ENCODE peak calls at places on chromosomes 7 and 10, in five cellular contexts. B is caudate nucleus; F is OCI-LY7; U is naive thymus-derived CD4-positive, alpha-beta T cell; X is fibroblast of lung. S is an unnamed sample.
A peak's percentile ranks its signal among the peaks of the same experiment; 100 is the strongest.

GRCh38 chr7:77321300-77321699 is 94.8 kb downstream of the GSAP start:
- DNase-seq in B (no peak), X (no peak), U (no peak), F (no peak), S (no peak)

GRCh38 chr10:72593963-72594362 is 31.9 kb downstream of the MICU1 start:
- DNase-seq in X (no peak), B (no peak), F (no peak), U (no peak), S (no peak)

GRCh38 chr7:118626739-118627138 is 402.2 kb downstream of the ANKRD7 start:
- DNase-seq in F (peak; percentile 1), U (no peak), X (no peak), B (no peak), S (no peak)

GRCh38 chr7:80128918-80129317 is 5.7 kb upstream of the GNAI1 start:
- DNase-seq in B (no peak), U (no peak), X (no peak), F (no peak), S (no peak)

GRCh38 chr7:80991654-80992053 is 72.8 kb upstream of the SEMA3C start:
- DNase-seq in X (no peak), F (no peak), U (no peak), B (no peak), S (no peak)

GRCh38 chr7:45689797-45690761 is 115.9 kb downstream of the ADCY1 start:
- DNase-seq in B (no peak), U (peak; percentile 13), X (no peak), F (no peak), S (no peak)

GRCh38 chr7:90563286-90563685 is 32.8 kb upstream of the CDK14 start:
- DNase-seq in X (no peak), U (no peak), B (no peak), F (no peak), S (no peak)

GRCh38 chr7:150404172-150404784 is 25.1 kb downstream of the ZNF775 start:
- DNase-seq in B (no peak), X (no peak), U (no peak), F (no peak), S (no peak)

GRCh38 chr10:123034332-123034731 is 25.5 kb downstream of the ACADSB start:
- DNase-seq in B (no peak), X (no peak), U (no peak), F (no peak), S (no peak)

GRCh38 chr10:89683911-89684310 is 17.5 kb upstream of the KIF20B start:
- DNase-seq in F (no peak), U (no peak), X (no peak), B (no peak), S (no peak)

GRCh38 chr7:13920053-13920697 is 69.3 kb downstream of the ETV1 start:
- DNase-seq in X (peak; percentile 100), F (no peak), B (no peak), U (no peak), S (no peak)

GRCh38 chr7:79837915-79838314 is 296.7 kb upstream of the GNAI1 start:
- DNase-seq in X (no peak), B (no peak), U (no peak), F (no peak), S (no peak)

GRCh38 chr7:32415936-32416335 is 74.2 kb downstream of the LSM5 start:
- DNase-seq in X (no peak), F (no peak), B (no peak), U (no peak), S (no peak)

GRCh38 chr10:124049484-124049883 is 43.9 kb downstream of the CHST15 start:
- DNase-seq in U (no peak), X (peak; percentile 57), F (no peak), B (peak; percentile 52), S (no peak)

GRCh38 chr10:6225263-6225814 is 22.6 kb downstream of the PFKFB3 start:
- DNase-seq in B (no peak), F (no peak), X (no peak), U (no peak), S (no peak)

GRCh38 chr10:17841055-17841454 is 31.9 kb downstream of the MRC1 start:
- DNase-seq in B (no peak), F (no peak), X (peak; percentile 1), U (no peak), S (no peak)

GRCh38 chr10:130341325-130341724 is 205.1 kb downstream of the GLRX3 start:
- DNase-seq in U (no peak), B (no peak), F (peak; percentile 18), X (no peak), S (no peak)

GRCh38 chr7:84232653-84233052 is 38.1 kb upstream of the SEMA3A start:
- DNase-seq in B (no peak), U (no peak), X (peak; percentile 59), F (no peak), S (no peak)

GRCh38 chr10:43692051-43692825 is 43.6 kb upstream of the ZNF32 start:
- DNase-seq in X (peak; percentile 50), B (no peak), U (no peak), F (no peak), S (no peak)

GRCh38 chr7:112571852-112572607 is 91.2 kb downstream of the LSMEM1 start:
- DNase-seq in F (peak; percentile 45), B (no peak), X (no peak), U (no peak), S (no peak)

GRCh38 chr10:121608669-121609190 is 10.5 kb upstream of the FGFR2 start:
- DNase-seq in B (no peak), X (no peak), F (peak; percentile 26), U (peak; percentile 58), S (peak; percentile 8)

GRCh38 chr7:69738396-69738889 is 140.2 kb downstream of the AUTS2 start:
- DNase-seq in U (no peak), X (peak; percentile 74), F (peak; percentile 72), B (no peak), S (no peak)

GRCh38 chr7:116570306-116570705 is 45.5 kb downstream of the CAV1 start:
- DNase-seq in X (peak; percentile 20), U (no peak), B (no peak), F (no peak), S (no peak)

GRCh38 chr10:84264611-84265141 is 19.8 kb downstream of the RGR start:
- DNase-seq in X (peak; percentile 45), U (peak; percentile 66), B (peak; percentile 29), F (peak; percentile 66), S (peak; percentile 58)

GRCh38 chr7:129952164-129952652 is 552 bp downstream of the UBE2H start:
- DNase-seq in B (peak; percentile 46), X (no peak), F (peak; percentile 45), U (no peak), S (peak; percentile 38)

GRCh38 chr10:119315128-119316001 is 108.0 kb downstream of the GRK5 start:
- DNase-seq in B (no peak), U (peak; percentile 70), X (peak; percentile 98), F (no peak), S (peak; percentile 22)

GRCh38 chr7:37585064-37585463 is 98.5 kb upstream of the GPR141 start:
- DNase-seq in B (no peak), U (no peak), F (no peak), X (no peak), S (no peak)

GRCh38 chr7:25752967-25753791 is 398.8 kb upstream of the NFE2L3 start:
- DNase-seq in F (no peak), X (peak; percentile 4), B (no peak), U (no peak), S (no peak)

GRCh38 chr7:24609059-24609458 is 35.8 kb downstream of the PALS2 start:
- DNase-seq in X (peak; percentile 40), F (no peak), U (no peak), B (no peak), S (no peak)

GRCh38 chr7:128122577-128123290 is 91.5 kb upstream of the LRRC4 start:
- DNase-seq in U (no peak), F (no peak), B (no peak), X (no peak), S (no peak)

GRCh38 chr7:4445777-4446176 is 236.3 kb upstream of the FOXK1 start:
- DNase-seq in X (no peak), F (no peak), B (no peak), U (no peak), S (no peak)

GRCh38 chr7:12647364-12648219 is 39.8 kb upstream of the ARL4A start:
- DNase-seq in F (no peak), U (no peak), X (peak; percentile 86), B (no peak), S (no peak)
- H3K27ac ChIP-seq in F (no peak overlapping the region), U (no peak overlapping the region), X (no peak overlapping the region), B (no peak overlapping the region), S (no peak overlapping the region)

DNA sequence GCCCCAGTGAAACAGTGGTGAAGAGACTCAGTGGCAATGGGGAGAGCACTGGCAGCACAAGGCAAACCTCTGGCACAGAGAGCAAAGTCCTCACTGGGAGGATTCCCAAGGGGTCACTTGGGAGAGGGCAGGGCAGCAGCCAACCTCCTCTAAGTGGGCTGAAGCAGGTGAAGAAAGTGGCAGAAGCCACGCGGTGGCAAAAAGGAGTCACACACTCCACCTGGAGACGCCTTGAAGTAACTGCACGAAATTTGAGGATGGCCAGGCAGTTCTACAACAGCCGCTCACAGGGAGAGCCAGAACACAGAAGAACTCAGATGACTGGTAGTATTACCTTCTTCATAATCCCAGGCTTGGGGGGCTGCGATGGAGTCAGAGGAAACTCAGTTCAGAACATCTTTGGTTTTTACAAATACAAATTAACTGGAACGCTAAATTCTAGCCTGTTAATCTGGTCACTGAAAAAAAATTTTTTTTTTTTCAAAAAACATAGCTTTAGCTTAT is 603 bp upstream of the IL6 start:
- DNase-seq in F (peak; percentile 70), U (peak; percentile 43), X (peak; percentile 85), B (peak; percentile 15), S (peak; percentile 51)
- H3K27ac ChIP-seq in F (no peak overlapping the region), U (no peak overlapping the region), X (peak overlapping the region; percentile 95), B (no peak overlapping the region), S (no peak overlapping the region)

GRCh38 chr10:78972160-78972946 is 96.4 kb upstream of the ZMIZ1 start:
- DNase-seq in U (no peak), B (peak; percentile 67), F (no peak), X (peak; percentile 89), S (no peak)
- H3K27ac ChIP-seq in U (no peak overlapping the region), B (peak overlapping the region; percentile 91), F (no peak overlapping the region), X (peak overlapping the region; percentile 99), S (no peak overlapping the region)

GRCh38 chr7:28990200-28990960 is 32.2 kb upstream of the TRIL start:
- DNase-seq in U (no peak), F (no peak), B (no peak), X (peak; percentile 64), S (no peak)

GRCh38 chr7:28988091-28988490 is 30.0 kb upstream of the TRIL start:
- DNase-seq in B (no peak), X (no peak), U (no peak), F (no peak), S (no peak)

GRCh38 chr7:28986723-28987122 is 28.6 kb upstream of the TRIL start:
- DNase-seq in X (peak; percentile 82), B (no peak), U (no peak), F (no peak), S (no peak)

GRCh38 chr7:28988818-28989595 is 30.9 kb upstream of the TRIL start:
- DNase-seq in U (no peak), B (no peak), F (no peak), X (peak; percentile 98), S (no peak)

DNA sequence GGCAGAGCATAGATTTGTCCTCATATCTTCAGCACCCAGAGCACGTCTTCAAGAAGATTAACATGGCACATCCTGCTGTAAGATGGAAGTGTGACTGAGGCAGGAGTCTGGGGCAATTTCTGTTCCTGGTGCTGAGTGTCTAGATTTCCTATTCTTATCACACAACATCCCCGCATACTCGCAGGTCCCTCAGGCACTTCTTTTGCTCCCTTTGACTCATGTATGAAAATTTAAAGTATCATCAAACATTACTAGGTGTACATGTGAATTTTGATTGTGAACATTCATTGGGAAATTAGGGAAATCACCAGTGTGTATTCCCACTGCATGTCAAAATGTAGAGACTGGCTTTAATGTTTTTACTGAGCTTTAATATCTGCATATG is 31.5 kb upstream of the TRIL start:
- DNase-seq in U (no peak), F (no peak), B (no peak), X (no peak), S (no peak)
- H3K27ac ChIP-seq in U (no peak overlapping the region), F (no peak overlapping the region), B (no peak overlapping the region), X (no peak overlapping the region), S (no peak overlapping the region)

GRCh38 chr7:36118344-36118743 is 34.7 kb upstream of the EEPD1 start:
- DNase-seq in X (no peak), U (no peak), F (no peak), B (no peak), S (no peak)
- H3K27ac ChIP-seq in X (no peak overlapping the region), U (no peak overlapping the region), F (no peak overlapping the region), B (no peak overlapping the region), S (no peak overlapping the region)

S was measured in CD4-positive, alpha-beta memory T cell.